ENCODE peak calls at places on chromosomes 16 and 17, in four cellular contexts. S is ascending aorta, B is mucosa of descending colon, X is tibial artery. N is an unnamed sample.

GRCh38 chr17:27452828-27453227 is 3.4 kb upstream of the KSR1 start:
- DNase-seq in X (no peak), S (no peak), B (no peak), N (no peak)

GRCh38 chr17:79793924-79794304 is 3.0 kb downstream of the CBX8 start:
- DNase-seq in B (no peak), X (no peak), S (no peak), N (no peak)

GRCh38 chr16:29806641-29807425 is 504 bp downstream of the MAZ start:
- DNase-seq in X (no peak), B (peak), S (no peak), N (peak)

GRCh38 chr17:74780443-74781238 is 4.5 kb upstream of the NAT9 start:
- DNase-seq in S (no peak), B (no peak), X (no peak), N (no peak)

GRCh38 chr17:53924530-53925455 is 102.1 kb downstream of the KIF2B start:
- DNase-seq in B (no peak), S (no peak), X (no peak), N (no peak)

GRCh38 chr17:80870401-80870800 is 121.2 kb upstream of the CHMP6 start:
- DNase-seq in S (no peak), B (peak), X (no peak), N (no peak)

GRCh38 chr17:79323556-79323955 is 248.9 kb downstream of the ENGASE start:
- DNase-seq in X (no peak), B (no peak), S (no peak), N (no peak)

GRCh38 chr16:396605-397004 is 394 bp upstream of the NME4 start:
- DNase-seq in S (no peak), B (peak), X (no peak), N (peak)

GRCh38 chr16:57844416-57845030 is 42.2 kb upstream of the KIFC3 start:
- DNase-seq in X (no peak), B (no peak), S (no peak), N (no peak)

GRCh38 chr17:77873518-77874302 is 84.8 kb upstream of the TNRC6C start:
- DNase-seq in B (no peak), S (no peak), X (no peak), N (no peak)

GRCh38 chr16:74577882-74578366 is 29.0 kb downstream of the GLG1 start:
- DNase-seq in S (no peak), B (no peak), X (no peak), N (no peak)

GRCh38 chr16:81634380-81635121 is 144.5 kb upstream of the PLCG2 start:
- DNase-seq in B (no peak), S (no peak), X (no peak), N (no peak)

GRCh38 chr17:78664476-78665384 is 87.5 kb upstream of the DNAH17 start:
- DNase-seq in X (no peak), B (no peak), S (no peak), N (no peak)

GRCh38 chr16:82263456-82264159 is 93.6 kb upstream of the MPHOSPH6 start:
- DNase-seq in X (peak), S (no peak), B (peak), N (peak)

GRCh38 chr16:84059111-84059510 is 16.5 kb upstream of the SLC38A8 start:
- DNase-seq in S (no peak), X (no peak), B (no peak), N (no peak)

DNA sequence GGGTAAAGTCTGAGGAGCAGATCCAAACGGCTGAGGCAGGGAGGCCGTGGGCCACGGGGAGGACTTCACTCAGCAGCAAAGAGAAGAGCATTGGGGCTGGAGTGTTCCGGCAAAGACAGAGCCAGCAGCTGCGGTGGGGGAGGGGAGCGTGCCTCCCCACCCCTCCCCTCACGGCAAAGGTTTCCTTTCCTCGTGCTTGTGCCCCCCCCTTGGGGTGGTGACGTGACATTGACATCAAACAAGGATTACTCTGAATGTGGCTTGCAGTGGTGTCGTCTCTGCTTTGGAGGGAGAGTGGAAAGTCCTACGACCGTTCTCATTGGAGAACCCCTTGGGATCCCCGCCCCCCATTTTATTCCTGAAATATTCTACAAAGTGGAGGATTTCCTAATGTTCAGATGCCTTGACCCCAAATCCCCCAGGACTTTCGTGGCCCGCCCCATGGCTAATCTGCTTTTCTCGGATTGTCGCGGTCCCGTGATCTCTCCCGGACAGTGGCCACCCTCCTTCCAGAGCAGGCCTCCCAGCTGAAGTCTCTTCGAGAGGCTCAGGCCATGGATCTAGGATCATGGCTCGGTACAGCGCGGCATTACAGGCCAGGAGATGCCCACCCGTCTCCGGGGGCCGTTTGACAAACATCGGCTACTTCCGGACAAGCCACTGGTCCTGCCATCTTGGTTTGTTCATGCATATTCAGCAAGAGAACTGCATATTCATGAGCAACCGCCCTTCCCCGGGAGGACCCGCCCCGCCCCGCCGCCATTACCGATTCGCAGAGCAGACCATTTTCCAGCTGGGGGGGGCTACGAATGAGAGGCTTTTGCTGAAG is 714 bp upstream of the POLR2A start:
- DNase-seq in X (peak), B (peak), S (peak), N (peak)
- TF ChIP-seq CTCF in X (no peak), B (no peak), S (no peak), N (no peak)

GRCh38 chr17:73585583-73585982 is 58.7 kb downstream of the SDK2 start:
- DNase-seq in S (no peak), B (no peak), X (no peak), N (no peak)
- TF ChIP-seq CTCF in S (no peak), B (no peak), X (no peak), N (no peak)

DNA sequence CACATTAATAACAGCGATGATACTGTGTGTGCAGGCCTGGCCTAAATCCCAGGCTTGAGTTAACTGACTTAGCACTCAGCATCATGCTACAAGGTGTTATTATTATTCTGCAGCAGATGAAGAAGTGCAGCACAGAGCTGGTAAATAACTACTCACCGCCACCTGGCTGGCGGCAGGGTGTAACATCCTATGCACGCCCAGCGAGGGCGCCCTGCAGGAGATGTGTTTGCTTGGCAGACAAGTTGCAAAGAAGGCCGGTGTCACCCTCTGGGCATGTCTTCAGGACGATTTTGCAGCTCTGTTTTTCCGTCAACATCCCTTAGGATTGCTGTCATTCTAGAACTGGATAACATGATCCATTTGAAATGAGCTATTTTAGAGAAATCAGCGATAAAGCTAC is 30.1 kb downstream of the DNAH9 start:
- DNase-seq in X (no peak), B (no peak), S (no peak), N (no peak)
- TF ChIP-seq CTCF in X (no peak), B (no peak), S (no peak), N (no peak)

GRCh38 chr16:67651847-67652246 is 6.9 kb downstream of the CARMIL2 start:
- DNase-seq in S (no peak), B (no peak), X (no peak), N (no peak)

GRCh38 chr16:67655363-67655762 is 4.7 kb downstream of the ACD start:
- DNase-seq in B (no peak), X (no peak), S (no peak), N (no peak)

GRCh38 chr16:67654069-67654911 is 5.8 kb downstream of the ACD start:
- DNase-seq in B (no peak), X (no peak), S (no peak), N (no peak)

GRCh38 chr16:67652578-67653130 is 7.4 kb downstream of the ACD start:
- DNase-seq in X (no peak), S (no peak), B (peak), N (no peak)

GRCh38 chr16:67653131-67654068 is 6.7 kb downstream of the ACD start:
- DNase-seq in X (no peak), S (no peak), B (no peak), N (no peak)
- TF ChIP-seq CTCF in X (no peak), S (no peak), B (no peak), N (no peak)

DNA sequence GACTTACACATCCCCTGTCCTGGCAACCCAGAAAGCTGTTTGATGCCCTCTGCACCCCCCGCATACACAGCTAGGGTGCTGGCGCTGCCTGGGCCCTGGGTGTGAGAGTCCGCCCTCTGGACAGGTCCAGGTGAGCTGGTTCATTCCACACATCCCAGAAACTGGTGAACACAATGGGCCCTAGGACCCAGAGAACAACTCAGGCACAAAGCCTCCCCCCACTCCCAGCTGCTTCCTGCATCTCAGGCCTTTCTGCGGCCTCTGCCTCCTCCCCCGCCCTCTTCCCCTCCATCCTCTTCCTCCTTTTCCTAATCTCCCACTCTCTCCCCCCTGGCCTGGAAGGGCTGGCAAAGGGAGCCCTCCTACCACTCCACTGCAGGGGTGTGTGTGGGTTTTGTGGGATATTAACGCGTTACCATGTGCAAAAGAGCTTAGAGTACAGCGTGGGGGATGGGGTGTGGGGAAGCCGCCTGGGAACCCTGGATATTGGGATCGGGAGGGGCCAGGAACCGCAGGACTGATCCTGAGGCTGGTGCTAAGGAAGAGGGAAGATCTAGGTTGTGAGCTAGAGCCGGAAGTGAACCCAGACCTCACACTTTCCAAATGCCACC is 1.6 kb upstream of the PPP1R9B start:
- DNase-seq in S (peak), X (peak), B (peak), N (peak)
- TF ChIP-seq CTCF in S (no peak), X (no peak), B (no peak), N (no peak)

GRCh38 chr16:49556252-49557069 is 182.9 kb downstream of the C16orf78 start:
- DNase-seq in S (no peak), B (no peak), X (no peak), N (no peak)
- TF ChIP-seq CTCF in S (peak), B (no peak), X (peak), N (peak)

GRCh38 chr17:45715787-45716186 is 68.3 kb upstream of the CRHR1 start:
- DNase-seq in B (no peak), X (no peak), S (no peak), N (no peak)

GRCh38 chr17:45718791-45719190 is 65.3 kb upstream of the CRHR1 start:
- DNase-seq in B (no peak), S (no peak), X (no peak), N (no peak)

GRCh38 chr17:45722161-45722560 is 62.0 kb upstream of the CRHR1 start:
- DNase-seq in X (no peak), B (no peak), S (no peak), N (no peak)

GRCh38 chr17:45720386-45720785 is 63.7 kb upstream of the CRHR1 start:
- DNase-seq in B (no peak), X (no peak), S (no peak), N (no peak)

DNA sequence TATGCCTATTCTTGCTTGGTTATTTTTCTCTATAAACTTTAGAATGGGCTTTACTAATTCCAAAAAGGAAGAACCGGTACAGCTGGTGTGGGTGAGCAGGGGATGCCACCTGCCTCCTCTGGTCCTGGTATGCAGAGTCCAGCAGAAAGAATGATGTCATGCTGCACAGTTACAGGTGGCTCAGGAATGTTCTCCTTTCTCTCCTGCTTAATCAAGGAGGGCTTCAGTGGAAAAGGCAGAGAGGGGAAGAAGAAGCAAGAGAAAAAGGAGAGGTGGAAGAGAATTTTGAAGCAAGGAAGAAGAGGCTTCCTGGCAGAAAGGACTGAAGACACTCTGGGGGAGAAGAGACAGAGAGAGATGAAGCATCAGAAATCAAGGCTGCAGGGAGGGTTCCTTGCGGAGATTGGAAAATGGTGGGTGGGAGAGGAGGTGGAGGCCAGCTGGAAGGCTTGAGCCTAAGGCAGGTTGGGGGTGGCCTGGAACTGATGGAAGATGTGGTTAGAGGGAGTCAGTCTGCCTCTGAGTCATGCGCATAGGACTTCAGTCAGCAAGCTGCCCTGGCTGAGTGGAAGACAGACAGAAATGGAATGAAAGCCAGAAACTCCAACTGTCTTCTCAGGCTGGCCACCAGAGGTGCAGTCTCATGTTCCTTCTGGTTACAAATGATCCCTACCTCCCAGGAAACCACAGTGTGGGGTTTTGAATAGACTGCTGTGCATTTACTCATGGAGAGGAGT is 64.6 kb upstream of the CRHR1 start:
- DNase-seq in B (no peak), S (no peak), X (no peak), N (no peak)
- TF ChIP-seq CTCF in B (no peak), S (no peak), X (no peak), N (peak)

GRCh38 chr17:4082136-4082924 is 60.5 kb downstream of the ZZEF1 start:
- DNase-seq in S (no peak), X (no peak), B (no peak), N (no peak)

GRCh38 chr17:4083173-4083572 is 59.7 kb downstream of the ZZEF1 start:
- DNase-seq in S (no peak), X (no peak), B (no peak), N (no peak)

GRCh38 chr17:4086041-4086483 is 56.8 kb downstream of the ZZEF1 start:
- DNase-seq in S (no peak), X (no peak), B (no peak), N (no peak)

GRCh38 chr17:4074831-4075495 is 67.9 kb downstream of the ZZEF1 start:
- DNase-seq in B (no peak), X (no peak), S (no peak), N (no peak)

GRCh38 chr17:4080686-4081085 is 62.1 kb downstream of the ZZEF1 start:
- DNase-seq in S (no peak), X (no peak), B (no peak), N (no peak)
- TF ChIP-seq CTCF in S (no peak), X (no peak), B (no peak), N (no peak)

N was measured in left ventricle myocardium inferior.